ENCODE peak calls at places on chromosomes 11 and 22, in six cellular contexts. R is foreskin keratinocyte, Z is coronary artery, T is mesothelial cell of epicardium, C is brain microvascular endothelial cell, O is heart left ventricle. V is an unnamed sample.
A peak's percentile ranks its signal among the peaks of the same experiment; 100 is the strongest.

GRCh38 chr11:119474682-119475596 is 52.0 kb upstream of the THY1 start:
- DNase-seq in C (peak; percentile 71), T (peak; percentile 83), Z (peak; percentile 76), R (peak; percentile 47), O (peak; percentile 59), V (no peak)

GRCh38 chr11:66020618-66021357 is 5.5 kb downstream of the CATSPER1 start:
- DNase-seq in C (peak; percentile 47), T (no peak), R (peak; percentile 40), O (no peak), Z (no peak), V (no peak)

GRCh38 chr11:132402056-132402684 is 1031.8 kb downstream of the NTM start:
- DNase-seq in C (peak; percentile 57), T (peak; percentile 39), Z (no peak), R (peak; percentile 32), O (no peak), V (no peak)

GRCh38 chr11:20038364-20038893 is 121.8 kb downstream of the DBX1 start:
- DNase-seq in R (no peak), Z (no peak), O (no peak), C (no peak), T (no peak), V (no peak)

GRCh38 chr11:15333407-15333806 is 218.7 kb downstream of the INSC start:
- DNase-seq in T (no peak), Z (no peak), C (no peak), O (no peak), R (no peak), V (no peak)

GRCh38 chr11:48002565-48002964 is 22.2 kb downstream of the PTPRJ start:
- DNase-seq in C (no peak), O (no peak), T (no peak), R (no peak), Z (no peak), V (no peak)

GRCh38 chr22:29044657-29045176 is 16.9 kb downstream of the C22orf31 start:
- DNase-seq in R (peak; percentile 77), Z (no peak), T (no peak), O (no peak), C (peak; percentile 74), V (no peak)

GRCh38 chr11:28536504-28537267 is 428.5 kb downstream of the METTL15 start:
- DNase-seq in C (no peak), T (no peak), O (no peak), Z (no peak), R (peak; percentile 43), V (no peak)

GRCh38 chr11:67032830-67033555 is 10.1 kb downstream of the SYT12 start:
- DNase-seq in C (peak; percentile 93), Z (no peak), R (peak; percentile 48), T (no peak), O (no peak), V (no peak)

GRCh38 chr11:123302751-123303195 is 107.7 kb upstream of the CLMP start:
- DNase-seq in T (no peak), C (peak; percentile 51), O (no peak), Z (no peak), R (peak; percentile 24), V (no peak)

GRCh38 chr11:47991266-47991830 is 11.0 kb downstream of the PTPRJ start:
- DNase-seq in R (peak; percentile 29), O (peak; percentile 64), Z (no peak), C (no peak), T (no peak), V (no peak)

GRCh38 chr11:46537121-46537520 is 56.7 kb downstream of the AMBRA1 start:
- DNase-seq in R (no peak), T (no peak), C (no peak), O (no peak), Z (no peak), V (no peak)

GRCh38 chr22:39408173-39408572 is 8.6 kb downstream of the TAB1 start:
- DNase-seq in Z (no peak), R (peak; percentile 61), C (no peak), T (no peak), O (no peak), V (no peak)

GRCh38 chr11:66844496-66845142 is 1.4 kb downstream of the RCE1 start:
- DNase-seq in O (no peak), C (no peak), T (no peak), Z (peak; percentile 65), R (no peak), V (no peak)

GRCh38 chr11:77115956-77116355 is 12.1 kb upstream of the MYO7A start:
- DNase-seq in O (no peak), C (no peak), T (no peak), R (no peak), Z (no peak), V (no peak)

GRCh38 chr22:47159592-47159991 is 397.1 kb downstream of the TBC1D22A start:
- DNase-seq in T (no peak), R (no peak), O (peak; percentile 9), Z (no peak), C (no peak), V (no peak)

GRCh38 chr22:36585841-36586240 is 56.9 kb upstream of the EIF3D start:
- DNase-seq in Z (no peak), R (peak; percentile 93), C (no peak), T (no peak), O (no peak), V (no peak)

GRCh38 chr11:84384637-84385227 is 1098.6 kb upstream of the CCDC90B start:
- DNase-seq in C (peak; percentile 69), R (peak; percentile 37), T (peak; percentile 54), Z (no peak), O (peak; percentile 26), V (no peak)

GRCh38 chr11:44556735-44557409 is 8.6 kb upstream of the CD82 start:
- DNase-seq in R (peak; percentile 35), T (peak; percentile 65), C (peak; percentile 45), Z (no peak), O (no peak), V (no peak)

DNA sequence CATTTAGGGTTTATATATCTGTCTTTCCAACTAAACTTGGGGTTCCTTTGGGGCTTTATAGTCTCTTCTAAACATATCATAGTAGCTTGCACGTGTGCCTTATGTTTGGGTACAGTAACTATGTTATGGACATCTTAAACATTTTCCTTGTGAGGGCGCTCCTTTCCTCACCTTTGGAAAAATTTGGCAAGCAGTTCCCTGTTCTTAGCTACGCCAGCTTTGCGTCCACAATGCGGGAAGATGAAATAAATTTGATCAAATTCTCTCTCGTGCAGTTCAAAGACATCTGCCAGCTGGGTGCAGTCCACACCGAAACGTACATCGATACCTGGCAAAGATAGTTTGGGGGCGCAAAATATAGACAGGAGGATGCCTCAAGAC is 590 bp downstream of the FDXACB1 start:
- DNase-seq in Z (no peak), O (no peak), R (no peak), C (no peak), T (no peak), V (no peak)
- TF ChIP-seq CTCF in Z (no peak), O (no peak), R (no peak), C (no peak), T (no peak), V (no peak)

GRCh38 chr11:116454020-116454645 is 318.7 kb downstream of the BUD13 start:
- DNase-seq in C (peak; percentile 31), O (no peak), T (peak; percentile 49), R (no peak), Z (no peak), V (no peak)
- TF ChIP-seq CTCF in C (peak; percentile 57), O (peak; percentile 46), T (peak; percentile 42), R (peak; percentile 71), Z (no peak), V (peak; percentile 77)

GRCh38 chr11:75549370-75549958 is 12.6 kb upstream of the SERPINH1 start:
- DNase-seq in T (no peak), Z (no peak), O (no peak), C (no peak), R (no peak), V (no peak)

GRCh38 chr11:75547617-75548054 is 14.4 kb upstream of the SERPINH1 start:
- DNase-seq in O (peak; percentile 67), R (no peak), C (no peak), T (peak; percentile 78), Z (no peak), V (peak; percentile 80)

GRCh38 chr11:75543808-75544207 is 18.1 kb upstream of the GDPD5 start:
- DNase-seq in T (no peak), R (no peak), O (no peak), C (no peak), Z (no peak), V (no peak)

GRCh38 chr11:75548571-75549272 is 13.3 kb upstream of the SERPINH1 start:
- DNase-seq in O (no peak), T (no peak), C (no peak), Z (no peak), R (no peak), V (no peak)

GRCh38 chr11:75547177-75547576 is 14.9 kb upstream of the SERPINH1 start:
- DNase-seq in Z (no peak), C (no peak), O (no peak), R (no peak), T (no peak), V (no peak)
- TF ChIP-seq CTCF in Z (no peak), C (no peak), O (no peak), R (no peak), T (no peak), V (no peak)

GRCh38 chr11:18013790-18014507 is 1.1 kb upstream of the SERGEF start:
- DNase-seq in T (no peak), O (no peak), Z (no peak), C (no peak), R (peak; percentile 14), V (no peak)
- TF ChIP-seq CTCF in T (no peak), O (no peak), Z (no peak), C (no peak), R (no peak), V (no peak)

GRCh38 chr11:1343391-1344055 is 34.1 kb upstream of the TOLLIP start:
- DNase-seq in O (no peak), Z (no peak), R (no peak), C (no peak), T (peak; percentile 29), V (peak; percentile 55)

GRCh38 chr11:1344056-1344635 is 34.7 kb upstream of the TOLLIP start:
- DNase-seq in T (peak; percentile 33), Z (no peak), R (no peak), O (no peak), C (no peak), V (peak; percentile 60)

GRCh38 chr11:1340111-1340510 is 30.7 kb upstream of the TOLLIP start:
- DNase-seq in R (no peak), Z (no peak), C (no peak), O (no peak), T (peak; percentile 34), V (no peak)

GRCh38 chr11:1341928-1342524 is 32.6 kb upstream of the TOLLIP start:
- DNase-seq in O (no peak), Z (no peak), R (peak; percentile 31), C (peak; percentile 49), T (peak; percentile 29), V (no peak)

GRCh38 chr11:1342946-1343345 is 33.5 kb upstream of the TOLLIP start:
- DNase-seq in T (peak; percentile 2), O (no peak), R (no peak), Z (no peak), C (no peak), V (no peak)
- TF ChIP-seq CTCF in T (no peak), O (no peak), R (no peak), Z (no peak), C (no peak), V (no peak)

DNA sequence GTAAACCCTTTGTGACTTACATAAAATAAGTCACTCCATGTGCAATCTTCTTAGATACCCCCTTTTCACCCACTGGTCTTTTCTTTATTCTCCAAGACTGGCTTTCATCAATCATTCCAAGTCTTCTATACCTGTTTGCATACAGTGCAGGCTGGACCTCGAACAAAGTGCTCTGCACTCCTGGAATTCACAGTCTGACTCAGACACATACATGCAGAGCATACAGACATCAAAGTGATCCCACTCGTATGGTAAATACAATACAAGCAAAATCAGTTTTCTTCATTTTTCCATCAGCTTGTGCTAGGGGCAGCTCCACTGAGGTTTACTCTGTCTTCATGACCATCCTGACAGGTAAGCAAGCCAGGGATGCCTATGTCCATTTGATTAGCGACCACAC is 16.8 kb upstream of the TMPRSS5 start:
- DNase-seq in O (no peak), Z (no peak), C (no peak), T (no peak), R (no peak), V (no peak)
- TF ChIP-seq CTCF in O (no peak), Z (no peak), C (no peak), T (no peak), R (no peak), V (no peak)

V was measured in type B pancreatic cell.